ENCODE peak calls at places on chromosomes 7 and 10, in five cellular contexts. D is activated T-cell treated with anti-CD3 and anti-CD28 coated beads for 1 hour; B is foreskin fibroblast; N is activated CD4-positive, alpha-beta T cell treated with anti-CD3 and anti-CD28 coated beads, Interleukin-2, amount 50 U/mL, for 24 hours; Q is CD8-positive, alpha-beta memory T cell. Z is an unnamed sample.

GRCh38 chr10:72351479-72351878 is 3.2 kb downstream of the DNAJB12 start:
- DNase-seq in D (no peak), B (no peak), N (no peak), Q (no peak), Z (no peak)

GRCh38 chr10:22958338-22958737 is 30.5 kb downstream of the ARMC3 start:
- DNase-seq in D (no peak), B (peak), N (no peak), Q (no peak), Z (no peak)

GRCh38 chr10:32073676-32074075 is 17.5 kb upstream of the KIF5B start:
- DNase-seq in D (no peak), B (peak), N (no peak), Q (no peak), Z (no peak)

GRCh38 chr7:87702326-87702725 is 74.1 kb downstream of the RUNDC3B start:
- DNase-seq in D (no peak), B (peak), N (no peak), Q (no peak), Z (no peak)

GRCh38 chr7:134804351-134804750 is 24.9 kb downstream of the CALD1 start:
- DNase-seq in D (no peak), B (peak), N (no peak), Q (no peak), Z (no peak)

GRCh38 chr7:78090616-78091015 is 292.0 kb downstream of the PHTF2 start:
- DNase-seq in D (no peak), B (peak), N (no peak), Q (no peak), Z (no peak)

GRCh38 chr7:92953657-92954056 is 117.3 kb upstream of the CDK6 start:
- DNase-seq in D (no peak), B (no peak), N (no peak), Q (no peak), Z (no peak)

GRCh38 chr10:132563485-132564248 is 26.1 kb downstream of the INPP5A start:
- DNase-seq in D (no peak), B (no peak), N (no peak), Q (no peak), Z (no peak)

GRCh38 chr7:28191751-28192150 is 11.2 kb upstream of the JAZF1 start:
- DNase-seq in D (no peak), B (no peak), N (no peak), Q (no peak), Z (no peak)

GRCh38 chr10:132878730-132879407 is 63.5 kb downstream of the CFAP46 start:
- DNase-seq in D (no peak), B (no peak), N (no peak), Q (no peak), Z (no peak)

GRCh38 chr7:116441534-116441933 is 58.0 kb upstream of the CAV2 start:
- DNase-seq in D (no peak), B (peak), N (no peak), Q (no peak), Z (no peak)

GRCh38 chr7:50266893-50267386 is 37.6 kb upstream of the IKZF1 start:
- DNase-seq in D (peak), B (no peak), N (peak), Q (peak), Z (peak)

GRCh38 chr10:42769173-42769572 is 13.4 kb upstream of the BMS1 start:
- DNase-seq in D (no peak), B (no peak), N (no peak), Q (no peak), Z (no peak)

GRCh38 chr10:99266383-99266782 is 30.7 kb upstream of the HPSE2 start:
- DNase-seq in D (no peak), B (peak), N (no peak), Q (no peak), Z (no peak)

GRCh38 chr10:42975558-42976352 is 101.1 kb upstream of the RET start:
- DNase-seq in D (no peak), B (no peak), N (no peak), Q (no peak), Z (no peak)

GRCh38 chr10:90089724-90090123 is 388.3 kb downstream of the KIF20B start:
- DNase-seq in D (no peak), B (no peak), N (no peak), Q (no peak), Z (no peak)

GRCh38 chr10:69861251-69862240 is 59.8 kb downstream of the COL13A1 start:
- DNase-seq in D (no peak), B (peak), N (no peak), Q (no peak), Z (no peak)

GRCh38 chr10:59675812-59676211 is 33.8 kb downstream of the SLC16A9 start:
- DNase-seq in D (no peak), B (no peak), N (no peak), Q (no peak), Z (no peak)

GRCh38 chr10:33772370-33773331 is 438.2 kb upstream of the NRP1 start:
- DNase-seq in D (no peak), B (no peak), N (no peak), Q (no peak), Z (no peak)

GRCh38 chr7:130896898-130897514 is 163.0 kb upstream of the KLF14 start:
- DNase-seq in D (peak), B (peak), N (peak), Q (peak), Z (peak)

GRCh38 chr7:134925766-134926165 is 60.5 kb upstream of the AGBL3 start:
- DNase-seq in D (no peak), B (no peak), N (no peak), Q (no peak), Z (no peak)

GRCh38 chr10:23478570-23478969 is 39.7 kb downstream of the OTUD1 start:
- DNase-seq in D (no peak), B (no peak), N (no peak), Q (no peak), Z (no peak)

GRCh38 chr10:49751636-49752510 is 10.2 kb downstream of the OGDHL start:
- DNase-seq in D (no peak), B (no peak), N (no peak), Q (no peak), Z (no peak)